ENCODE peak calls at places on chromosomes 3 and 15, in ten cellular contexts. K is K562, I is HCT116, Z is upper lobe of left lung, U is breast epithelium, L is sigmoid colon, T is prostate gland, R is stomach, V is transverse colon, B is spleen. M is an unnamed sample.

GRCh38 chr3:46912986-46913385 is 35.5 kb downstream of the PTH1R start:
- DNase-seq in K (no peak), I (no peak), Z (no peak), U (no peak), L (no peak), T (no peak), R (no peak), V (no peak), B (peak; percentile 7), M (no peak)

GRCh38 chr3:33360136-33360825 is 79.9 kb downstream of the UBP1 start:
- DNase-seq in K (no peak), I (peak; percentile 54), Z (no peak), U (no peak), L (no peak), T (no peak), R (no peak), V (no peak), B (no peak), M (no peak)

GRCh38 chr3:195522254-195523023 is 20.7 kb downstream of the PPP1R2 start:
- DNase-seq in K (peak; percentile 51), I (no peak), Z (no peak), U (no peak), L (no peak), T (no peak), R (no peak), V (no peak), B (no peak), M (no peak)

GRCh38 chr15:96342143-96342466 is 11.6 kb downstream of the NR2F2 start:
- DNase-seq in K (no peak), I (no peak), Z (no peak), U (no peak), L (no peak), T (no peak), R (no peak), V (no peak), B (no peak), M (no peak)

GRCh38 chr3:36434682-36435426 is 54.5 kb downstream of the STAC start:
- DNase-seq in K (no peak), I (no peak), Z (no peak), U (no peak), L (no peak), T (no peak), R (no peak), V (no peak), B (no peak), M (no peak)

GRCh38 chr3:196995646-196996355 is 27.2 kb upstream of the PIGZ start:
- DNase-seq in K (no peak), I (no peak), Z (no peak), U (no peak), L (peak; percentile 46), T (no peak), R (no peak), V (no peak), B (peak; percentile 51), M (no peak)

GRCh38 chr3:11618897-11619296 is 24.8 kb downstream of the VGLL4 start:
- DNase-seq in K (no peak), I (no peak), Z (no peak), U (no peak), L (no peak), T (no peak), R (peak; percentile 50), V (no peak), B (no peak), M (no peak)

GRCh38 chr3:153767601-153768558 is 353.3 kb upstream of the ARHGEF26 start:
- DNase-seq in K (no peak), I (no peak), Z (no peak), U (no peak), L (peak; percentile 57), T (no peak), R (no peak), V (no peak), B (no peak), M (no peak)

GRCh38 chr15:54150255-54150654 is 172.0 kb downstream of the UNC13C start:
- DNase-seq in K (no peak), I (no peak), Z (no peak), U (no peak), L (no peak), T (no peak), R (no peak), V (no peak), B (no peak), M (peak; percentile 8)

GRCh38 chr3:46368569-46368968 is 2.2 kb upstream of the CCR5 start:
- DNase-seq in K (peak; percentile 33), I (no peak), Z (peak; percentile 80), U (no peak), L (peak; percentile 80), T (no peak), R (peak; percentile 51), V (peak; percentile 77), B (peak; percentile 93), M (peak; percentile 58)

GRCh38 chr3:156579427-156579851 is 24.5 kb upstream of the SSR3 start:
- DNase-seq in K (peak; percentile 86), I (no peak), Z (peak; percentile 25), U (no peak), L (no peak), T (no peak), R (no peak), V (no peak), B (no peak), M (no peak)

GRCh38 chr3:30673425-30674341 is 67.3 kb downstream of the TGFBR2 start:
- DNase-seq in K (no peak), I (no peak), Z (no peak), U (no peak), L (no peak), T (no peak), R (no peak), V (no peak), B (no peak), M (peak; percentile 37)

GRCh38 chr3:30676424-30677346 is 70.3 kb downstream of the TGFBR2 start:
- DNase-seq in K (no peak), I (no peak), Z (no peak), U (no peak), L (no peak), T (no peak), R (no peak), V (no peak), B (no peak), M (no peak)

GRCh38 chr3:30675006-30675405 is 68.6 kb downstream of the TGFBR2 start:
- DNase-seq in K (no peak), I (no peak), Z (no peak), U (no peak), L (no peak), T (no peak), R (no peak), V (no peak), B (no peak), M (no peak)

GRCh38 chr3:30677347-30677685 is 70.9 kb downstream of the TGFBR2 start:
- DNase-seq in K (no peak), I (no peak), Z (no peak), U (no peak), L (no peak), T (no peak), R (no peak), V (no peak), B (no peak), M (no peak)

GRCh38 chr3:30675774-30676173 is 69.4 kb downstream of the TGFBR2 start:
- DNase-seq in K (no peak), I (no peak), Z (no peak), U (no peak), L (no peak), T (no peak), R (no peak), V (no peak), B (no peak), M (no peak)
- TF ChIP-seq POLR2AphosphoS5 in K (no peak), I (no peak), Z (no peak), U (no peak), L (no peak), T (no peak), R (no peak), V (no peak), B (no peak), M (no peak)

GRCh38 chr3:106624154-106624553 is 753.1 kb upstream of the CCDC54 start:
- DNase-seq in K (no peak), I (no peak), Z (no peak), U (no peak), L (no peak), T (no peak), R (no peak), V (no peak), B (no peak), M (no peak)

GRCh38 chr3:106631378-106632083 is 745.7 kb upstream of the CCDC54 start:
- DNase-seq in K (no peak), I (no peak), Z (peak; percentile 64), U (no peak), L (no peak), T (no peak), R (no peak), V (no peak), B (no peak), M (no peak)

GRCh38 chr3:106629215-106629832 is 747.9 kb upstream of the CCDC54 start:
- DNase-seq in K (no peak), I (no peak), Z (no peak), U (no peak), L (no peak), T (no peak), R (no peak), V (no peak), B (no peak), M (no peak)

GRCh38 chr3:106628407-106628806 is 748.8 kb upstream of the CCDC54 start:
- DNase-seq in K (no peak), I (no peak), Z (no peak), U (no peak), L (no peak), T (no peak), R (no peak), V (no peak), B (no peak), M (no peak)
- TF ChIP-seq CTCF in K (no peak), I (no peak), Z (no peak), U (no peak), L (no peak), T (no peak), R (no peak), V (no peak), B (no peak), M (no peak)

GRCh38 chr15:70083946-70084345 is 13.8 kb downstream of the TLE3 start:
- DNase-seq in K (no peak), I (no peak), Z (no peak), U (no peak), L (no peak), T (no peak), R (no peak), V (no peak), B (no peak), M (no peak)
- TF ChIP-seq POLR2AphosphoS5 in K (no peak), I (no peak), Z (no peak), U (no peak), L (no peak), T (no peak), R (no peak), V (no peak), B (no peak), M (no peak)

DNA sequence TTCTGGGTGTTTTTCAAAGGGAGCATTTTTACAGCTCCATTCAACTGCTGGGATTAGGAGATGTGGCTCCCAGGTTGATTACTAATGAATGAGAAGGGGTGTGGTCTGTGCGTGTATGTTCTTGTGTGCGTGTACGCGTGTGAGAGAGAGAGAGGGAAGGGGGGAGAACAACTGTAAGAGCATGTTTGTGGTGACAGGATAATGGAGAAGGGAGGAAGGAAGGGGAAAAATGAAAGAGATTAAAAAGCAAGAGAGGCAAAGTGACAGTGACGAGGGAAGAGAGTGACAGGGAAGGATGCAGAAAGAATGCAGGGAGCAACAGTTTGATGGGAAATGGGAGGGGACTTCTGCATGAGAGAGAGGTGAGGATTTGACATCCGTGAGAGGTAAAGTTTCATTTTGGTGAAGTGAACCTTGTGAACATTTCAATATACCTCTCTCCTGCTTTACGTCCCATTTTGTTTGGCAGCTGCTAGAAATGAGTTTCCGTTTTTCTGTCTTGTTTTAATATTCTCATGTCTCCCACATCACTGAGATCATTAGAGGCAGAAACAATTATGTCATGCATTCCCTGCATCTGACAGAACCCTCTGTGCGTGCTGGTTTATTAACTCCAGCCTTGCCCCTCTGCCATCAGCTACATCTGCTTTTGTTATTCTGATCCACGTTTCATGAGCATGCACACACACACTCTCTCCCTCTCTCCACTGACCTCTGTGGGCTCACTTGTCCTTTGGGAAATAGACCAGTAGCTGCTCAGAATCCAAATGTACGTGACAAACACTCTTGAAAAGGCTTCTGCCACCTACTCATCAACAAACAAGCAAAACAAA is 161.6 kb downstream of the GAP43 start:
- DNase-seq in K (no peak), I (no peak), Z (no peak), U (no peak), L (no peak), T (no peak), R (no peak), V (no peak), B (no peak), M (no peak)
- TF ChIP-seq CTCF in K (no peak), I (no peak), Z (no peak), U (no peak), L (no peak), T (peak; percentile 7), R (no peak), V (peak; percentile 12), B (no peak), M (no peak)

M was measured in HL-60.